ENCODE peak calls at places on chromosome 16, in four cellular contexts. W is stimulated activated naive CD8-positive, alpha-beta T cell treated with anti-CD3 and anti-CD28 coated beads, Interleukin-15, Interleukin-2, amounts not matched to agents 100 U/mL and 50 U/mL, for 24 hours; U is WTC11; X is HCT116. K is an unnamed sample.

GRCh38 chr16:70589998-70590471 is 56.3 kb upstream of the IL34 start:
- DNase-seq in X (no peak), U (no peak), W (no peak), K (peak)

GRCh38 chr16:50207652-50208051 is 54.5 kb downstream of the TENT4B start:
- DNase-seq in W (no peak), U (no peak), X (no peak), K (no peak)

GRCh38 chr16:11175850-11176341 is 80.1 kb downstream of the SOCS1 start:
- DNase-seq in W (peak), U (no peak), X (no peak), K (no peak)

GRCh38 chr16:31273676-31274075 is 13.9 kb downstream of the ITGAM start:
- DNase-seq in U (no peak), W (no peak), X (no peak), K (no peak)

GRCh38 chr16:30535777-30536190 is 1.1 kb upstream of the ZNF747 start:
- DNase-seq in U (peak), X (peak), W (peak), K (peak)

GRCh38 chr16:4909825-4910224 is 27.1 kb downstream of the PPL start:
- DNase-seq in U (no peak), W (no peak), X (no peak), K (no peak)

GRCh38 chr16:58738672-58739296 is 4.7 kb upstream of the GOT2 start:
- DNase-seq in U (no peak), W (no peak), X (no peak), K (no peak)

GRCh38 chr16:65069090-65069489 is 52.8 kb downstream of the CDH11 start:
- DNase-seq in W (no peak), U (no peak), X (no peak), K (no peak)

GRCh38 chr16:30829130-30830071 is 42.4 kb upstream of the ZNF629 start:
- DNase-seq in X (no peak), W (no peak), U (no peak), K (no peak)

GRCh38 chr16:2955779-2956565 is 8.1 kb upstream of the KREMEN2 start:
- DNase-seq in U (peak), W (no peak), X (no peak), K (peak)

GRCh38 chr16:50539053-50539615 is 9.1 kb upstream of the NKD1 start:
- DNase-seq in X (no peak), W (no peak), U (no peak), K (no peak)

GRCh38 chr16:83356266-83356665 is 451.5 kb upstream of the HSBP1 start:
- DNase-seq in W (peak), U (peak), X (peak), K (peak)

GRCh38 chr16:59341368-59341767 is 607.3 kb upstream of the GOT2 start:
- DNase-seq in W (no peak), X (no peak), U (no peak), K (peak)